ENCODE peak calls at places on chromosomes 1 and 21, in eight cellular contexts. T is A549, A is GM12878, F is esophagus muscularis mucosa, U is transverse colon, G is upper lobe of left lung, R is HepG2, D is stomach. H is an unnamed sample.
A peak's percentile ranks its signal among the peaks of the same experiment; 100 is the strongest.

GRCh38 chr1:111184648-111185047 is 15.8 kb downstream of the DENND2D start:
- DNase-seq in T (no peak), A (no peak), F (no peak), U (no peak), G (no peak), R (no peak), D (no peak), H (no peak)

GRCh38 chr1:22550021-22550420 is 13.3 kb upstream of the EPHA8 start:
- DNase-seq in T (no peak), A (no peak), F (no peak), U (no peak), G (no peak), R (no peak), D (no peak), H (no peak)

GRCh38 chr1:87334351-87335174 is 5.9 kb downstream of the LMO4 start:
- DNase-seq in T (no peak), A (no peak), F (no peak), U (peak; percentile 16), G (peak; percentile 48), R (no peak), D (no peak), H (no peak)

GRCh38 chr1:81305997-81306452 is 494.7 kb upstream of the ADGRL2 start:
- DNase-seq in T (peak; percentile 45), A (no peak), F (no peak), U (no peak), G (no peak), R (no peak), D (no peak), H (peak; percentile 5)

GRCh38 chr1:150127868-150128267 is 21.8 kb upstream of the PLEKHO1 start:
- DNase-seq in T (no peak), A (no peak), F (no peak), U (no peak), G (no peak), R (no peak), D (no peak), H (no peak)

GRCh38 chr1:55718758-55719671 is 503.9 kb upstream of the USP24 start:
- DNase-seq in T (peak; percentile 68), A (no peak), F (peak; percentile 96), U (peak; percentile 47), G (no peak), R (peak; percentile 73), D (peak; percentile 27), H (peak; percentile 48)

GRCh38 chr1:170619167-170620030 is 44.5 kb upstream of the PRRX1 start:
- DNase-seq in T (no peak), A (no peak), F (no peak), U (no peak), G (no peak), R (no peak), D (no peak), H (no peak)

GRCh38 chr21:45405819-45406762 is 1.1 kb downstream of the COL18A1 start:
- DNase-seq in T (peak; percentile 27), A (no peak), F (no peak), U (no peak), G (peak; percentile 87), R (peak; percentile 45), D (no peak), H (no peak)

GRCh38 chr1:168783424-168783823 is 54.4 kb upstream of the DPT start:
- DNase-seq in T (no peak), A (no peak), F (no peak), U (no peak), G (no peak), R (no peak), D (no peak), H (no peak)

GRCh38 chr1:98556521-98557158 is 104.9 kb upstream of the SNX7 start:
- DNase-seq in T (peak; percentile 24), A (no peak), F (no peak), U (no peak), G (no peak), R (peak; percentile 30), D (no peak), H (no peak)

GRCh38 chr1:210828996-210829596 is 304.9 kb downstream of the KCNH1 start:
- DNase-seq in T (peak; percentile 4), A (no peak), F (peak; percentile 60), U (no peak), G (no peak), R (no peak), D (no peak), H (no peak)

GRCh38 chr1:224132901-224133300 is 19.0 kb downstream of the FBXO28 start:
- DNase-seq in T (no peak), A (no peak), F (no peak), U (no peak), G (no peak), R (no peak), D (no peak), H (no peak)
- H3K27ac ChIP-seq in T (no peak overlapping the region), A (no peak overlapping the region), F (no peak overlapping the region), U (no peak overlapping the region), G (no peak overlapping the region), R (no peak overlapping the region), D (no peak overlapping the region), H (no peak overlapping the region)

GRCh38 chr1:23615423-23615822 is 56.1 kb upstream of the ID3 start:
- DNase-seq in T (no peak), A (no peak), F (no peak), U (no peak), G (no peak), R (no peak), D (no peak), H (no peak)
- TF ChIP-seq POLR2A in T (no peak), A (no peak), F (no peak), U (no peak), G (no peak), R (no peak), D (no peak), H (no peak)

DNA sequence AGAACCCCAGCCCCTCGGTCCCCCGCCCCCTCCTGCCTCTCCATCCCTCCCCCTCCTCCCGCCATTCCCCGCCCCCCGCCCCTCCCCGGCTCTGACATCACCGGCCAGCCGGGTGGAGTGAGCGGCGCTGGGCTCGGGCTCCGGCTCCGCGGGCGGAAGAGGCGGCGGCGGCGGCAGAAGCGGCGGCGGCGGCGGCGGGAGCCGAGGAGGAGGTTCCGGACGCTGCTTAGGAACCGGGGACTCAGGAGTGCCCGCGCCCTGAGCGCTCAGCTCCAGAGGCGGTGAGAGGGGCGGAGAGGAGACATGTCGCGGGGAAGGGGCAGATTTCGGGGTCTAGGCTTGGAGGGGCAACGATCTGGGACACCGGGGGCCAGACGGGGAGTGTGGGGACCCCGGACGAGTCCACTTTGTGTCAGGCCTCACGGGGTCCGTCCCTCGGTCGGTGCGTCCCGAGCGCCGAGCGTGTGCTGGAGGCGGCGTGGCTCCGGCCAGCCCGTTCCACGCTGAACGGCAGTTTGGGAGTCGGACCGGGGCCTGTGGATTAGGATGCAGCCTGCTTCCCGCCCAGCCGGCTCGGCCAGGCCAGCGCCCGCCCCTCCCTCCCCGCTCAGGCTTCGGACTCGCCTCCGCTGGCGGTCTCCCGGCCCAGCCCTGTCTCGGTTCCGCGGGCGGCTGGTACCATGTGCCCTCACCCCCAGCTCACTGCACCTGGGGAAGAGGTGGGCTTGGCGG is at the start of gene PEA15:
- DNase-seq in T (peak; percentile 60), A (no peak), F (no peak), U (peak; percentile 83), G (peak; percentile 96), R (no peak), D (peak; percentile 83), H (peak; percentile 57)
- TF ChIP-seq EP300 in T (no peak), A (no peak), F (no peak), U (no peak), G (no peak), R (no peak), D (no peak), H (peak; percentile 61)

GRCh38 chr1:115925511-115925910 is 50.8 kb upstream of the SLC22A15 start:
- DNase-seq in T (no peak), A (no peak), F (no peak), U (no peak), G (peak; percentile 30), R (no peak), D (no peak), H (no peak)
- H3K27ac ChIP-seq in T (no peak overlapping the region), A (no peak overlapping the region), F (no peak overlapping the region), U (no peak overlapping the region), G (no peak overlapping the region), R (no peak overlapping the region), D (no peak overlapping the region), H (no peak overlapping the region)

GRCh38 chr1:145987926-145988325 is 8.5 kb downstream of the TXNIP start:
- DNase-seq in T (no peak), A (no peak), F (no peak), U (no peak), G (no peak), R (no peak), D (no peak), H (no peak)

GRCh38 chr1:145991799-145992412 is 4.5 kb downstream of the TXNIP start:
- DNase-seq in T (no peak), A (no peak), F (no peak), U (no peak), G (no peak), R (no peak), D (peak; percentile 44), H (peak; percentile 60)

GRCh38 chr1:145988773-145989172 is 7.6 kb downstream of the TXNIP start:
- DNase-seq in T (no peak), A (no peak), F (no peak), U (peak; percentile 29), G (no peak), R (no peak), D (peak; percentile 26), H (no peak)

GRCh38 chr1:145992502-145992936 is 3.9 kb downstream of the TXNIP start:
- DNase-seq in T (no peak), A (no peak), F (no peak), U (no peak), G (no peak), R (no peak), D (peak; percentile 29), H (no peak)

DNA sequence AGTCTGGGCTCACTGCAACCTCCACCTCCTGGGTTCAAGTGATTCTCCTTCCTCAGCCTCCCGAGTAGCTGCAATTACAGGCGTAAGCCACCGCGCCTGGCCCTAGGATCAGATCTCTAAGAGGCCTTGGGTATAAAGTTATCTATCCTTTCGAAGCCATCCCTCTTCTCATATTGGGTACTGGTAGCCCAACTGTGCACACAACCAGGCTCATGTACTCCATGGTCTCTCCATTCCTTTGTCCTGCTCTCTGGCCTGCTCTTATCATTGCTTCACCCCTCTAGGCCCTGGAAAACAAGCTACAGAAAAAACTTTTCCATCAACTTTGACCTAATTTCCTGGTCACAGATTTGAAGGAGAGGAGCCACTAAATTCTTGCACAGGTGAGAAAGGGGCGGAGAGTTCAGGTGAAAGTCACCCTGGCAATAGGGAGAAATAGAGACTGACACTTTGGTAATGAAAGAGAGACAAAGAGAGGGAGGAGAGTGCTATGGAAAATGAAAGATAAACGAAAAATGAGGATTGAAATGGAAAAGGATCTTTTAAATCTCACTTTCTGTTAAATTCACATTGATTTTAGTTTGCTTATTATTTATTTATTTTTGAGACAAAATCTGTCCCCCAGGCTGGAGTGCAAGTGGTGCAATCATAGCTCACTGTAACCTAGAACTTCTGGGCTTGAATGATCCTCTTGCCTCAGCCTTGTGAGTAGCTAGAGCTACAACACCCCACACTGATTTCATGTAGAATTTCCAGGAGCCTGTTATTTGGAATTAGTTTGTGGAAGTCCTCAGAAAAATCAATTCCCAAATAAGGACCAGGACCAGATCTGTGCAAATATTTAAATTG is 5.9 kb downstream of the TXNIP start:
- DNase-seq in T (no peak), A (no peak), F (no peak), U (peak; percentile 61), G (no peak), R (peak; percentile 58), D (peak; percentile 40), H (no peak)
- TF ChIP-seq POLR2A in T (no peak), A (no peak), F (peak; percentile 10), U (peak; percentile 31), G (peak; percentile 63), R (no peak), D (no peak), H (no peak)